ENCODE peak calls at places on chromosomes 12 and 14, in five cellular contexts. C, M, V, D and A are unnamed samples.
A peak's percentile ranks its signal among the peaks of the same experiment; 100 is the strongest.

GRCh38 chr12:40829738-40830144 is 137.5 kb downstream of the CNTN1 start:
- DNase-seq in M (no peak), V (no peak), D (peak; percentile 9), C (no peak), A (no peak)

GRCh38 chr12:49626169-49626835 is 2.9 kb downstream of the PRPF40B start:
- DNase-seq in M (no peak), V (no peak), D (no peak), C (no peak), A (no peak)

GRCh38 chr12:77493311-77493710 is 337.4 kb upstream of the NAV3 start:
- DNase-seq in M (no peak), V (no peak), D (no peak), C (no peak), A (no peak)

GRCh38 chr12:508795-509194 is 49.1 kb downstream of the B4GALNT3 start:
- DNase-seq in M (no peak), D (peak; percentile 65), C (no peak), V (no peak), A (no peak)

GRCh38 chr14:77151245-77151644 is 9.7 kb upstream of the ZDHHC22 start:
- DNase-seq in V (no peak), C (peak; percentile 70), M (peak; percentile 33), D (peak; percentile 35), A (no peak)

GRCh38 chr12:102879144-102879763 is 37.8 kb downstream of the PAH start:
- DNase-seq in M (peak; percentile 25), C (peak; percentile 23), V (no peak), D (peak; percentile 86), A (no peak)

GRCh38 chr12:27163048-27163715 is 80.8 kb upstream of the C12orf71 start:
- DNase-seq in C (no peak), M (no peak), V (no peak), D (peak; percentile 69), A (no peak)

GRCh38 chr14:95998656-95999055 is 40.5 kb upstream of the C14orf132 start:
- DNase-seq in M (peak; percentile 62), C (peak; percentile 43), D (peak; percentile 17), V (no peak), A (no peak)

GRCh38 chr14:90491221-90491867 is 94.5 kb downstream of the CALM1 start:
- DNase-seq in C (peak; percentile 79), M (peak; percentile 96), V (no peak), D (peak; percentile 35), A (peak; percentile 30)

GRCh38 chr12:29591140-29592020 is 93.9 kb upstream of the OVCH1 start:
- DNase-seq in C (no peak), D (no peak), V (no peak), M (peak; percentile 70), A (no peak)
- TF ChIP-seq CTCF in C (no peak), D (no peak), V (no peak), M (peak; percentile 64), A (peak; percentile 63)

GRCh38 chr14:80215081-80215480 is 3.8 kb upstream of the DIO2 start:
- DNase-seq in V (no peak), M (no peak), D (no peak), C (no peak), A (no peak)

GRCh38 chr14:80213602-80214001 is 2.3 kb upstream of the DIO2 start:
- DNase-seq in M (peak; percentile 89), D (peak; percentile 83), C (peak; percentile 25), V (no peak), A (no peak)

GRCh38 chr14:80208426-80208950 is 2.8 kb downstream of the DIO2 start:
- DNase-seq in M (no peak), C (no peak), V (no peak), D (no peak), A (no peak)

GRCh38 chr14:80212025-80212402 is 710 bp upstream of the DIO2 start:
- DNase-seq in M (peak; percentile 69), V (no peak), C (no peak), D (peak; percentile 56), A (no peak)

GRCh38 chr14:80211143-80212024 is at the start of gene DIO2:
- DNase-seq in D (no peak), C (no peak), V (no peak), M (peak; percentile 57), A (no peak)
- TF ChIP-seq CTCF in D (no peak), C (no peak), V (no peak), M (no peak), A (no peak)

GRCh38 chr14:100317897-100318808 is 5.0 kb upstream of the SLC25A47 start:
- DNase-seq in M (peak; percentile 80), C (peak; percentile 61), D (no peak), V (peak; percentile 60), A (no peak)
- TF ChIP-seq CTCF in M (peak; percentile 90), C (peak; percentile 39), D (peak; percentile 36), V (peak; percentile 86), A (peak; percentile 67)

GRCh38 chr14:58151701-58152568 is at the start of gene ARMH4:
- DNase-seq in D (peak; percentile 80), C (peak; percentile 85), V (peak; percentile 26), M (peak; percentile 83), A (peak; percentile 91)
- TF ChIP-seq CTCF in D (no peak), C (no peak), V (no peak), M (no peak), A (peak; percentile 39)

GRCh38 chr12:132172619-132173018 is 28.4 kb downstream of the NOC4L start:
- DNase-seq in V (no peak), D (no peak), M (no peak), C (no peak), A (no peak)
- TF ChIP-seq CTCF in V (no peak), D (no peak), M (no peak), C (no peak), A (no peak)

GRCh38 chr14:81164167-81164774 is 56.5 kb downstream of the GTF2A1 start:
- DNase-seq in V (peak; percentile 12), C (peak; percentile 46), M (peak; percentile 73), D (peak; percentile 87), A (no peak)
- TF ChIP-seq CTCF in V (no peak), C (peak; percentile 77), M (peak; percentile 67), D (peak; percentile 69), A (peak; percentile 51)